ENCODE peak calls at places on chromosomes 16 and 17, in eight cellular contexts. One of them, this sample, is unnamed.

GRCh38 chr17:66580178-66580577 is 254.7 kb upstream of the CACNG5 start:
- DNase-seq in breast epithelium: no peak
- DNase-seq in AG09309: no peak
- DNase-seq in stomach: peak; percentile 38
- DNase-seq in fibroblast of pulmonary artery: peak; percentile 40
- DNase-seq in A549: peak; percentile 26
- DNase-seq in CD8-positive, alpha-beta T cell: no peak
- DNase-seq in AG04450: peak; percentile 57
- DNase-seq in this sample: peak; percentile 17

GRCh38 chr16:48054881-48055601 is 100.8 kb downstream of the ABCC12 start:
- DNase-seq in breast epithelium: peak; percentile 28
- DNase-seq in AG09309: peak; percentile 13
- DNase-seq in stomach: peak; percentile 47
- DNase-seq in fibroblast of pulmonary artery: peak; percentile 77
- DNase-seq in A549: peak; percentile 30
- DNase-seq in CD8-positive, alpha-beta T cell: no peak
- DNase-seq in AG04450: peak; percentile 36
- DNase-seq in this sample: peak; percentile 47

GRCh38 chr17:9670596-9670995 is 25.3 kb downstream of the USP43 start:
- DNase-seq in breast epithelium: no peak
- DNase-seq in AG09309: no peak
- DNase-seq in stomach: no peak
- DNase-seq in fibroblast of pulmonary artery: no peak
- DNase-seq in A549: no peak
- DNase-seq in CD8-positive, alpha-beta T cell: no peak
- DNase-seq in AG04450: no peak
- DNase-seq in this sample: no peak

GRCh38 chr17:82013341-82013740 is 9.3 kb downstream of the CENPX start:
- DNase-seq in breast epithelium: no peak
- DNase-seq in AG09309: no peak
- DNase-seq in stomach: no peak
- DNase-seq in fibroblast of pulmonary artery: no peak
- DNase-seq in A549: no peak
- DNase-seq in CD8-positive, alpha-beta T cell: no peak
- DNase-seq in AG04450: no peak
- DNase-seq in this sample: no peak

GRCh38 chr17:46977750-46978488 is 1.1 kb downstream of the RPRML start:
- DNase-seq in breast epithelium: no peak
- DNase-seq in AG09309: no peak
- DNase-seq in stomach: no peak
- DNase-seq in fibroblast of pulmonary artery: no peak
- DNase-seq in A549: no peak
- DNase-seq in CD8-positive, alpha-beta T cell: no peak
- DNase-seq in AG04450: no peak
- DNase-seq in this sample: no peak

GRCh38 chr16:85986931-85987749 is 88.2 kb downstream of the IRF8 start:
- DNase-seq in breast epithelium: no peak
- DNase-seq in AG09309: no peak
- DNase-seq in stomach: no peak
- DNase-seq in fibroblast of pulmonary artery: no peak
- DNase-seq in A549: no peak
- DNase-seq in CD8-positive, alpha-beta T cell: no peak
- DNase-seq in AG04450: no peak
- DNase-seq in this sample: no peak

GRCh38 chr17:65404761-65405160 is 156.7 kb downstream of the AXIN2 start:
- DNase-seq in breast epithelium: no peak
- DNase-seq in AG09309: no peak
- DNase-seq in stomach: no peak
- DNase-seq in fibroblast of pulmonary artery: no peak
- DNase-seq in A549: no peak
- DNase-seq in CD8-positive, alpha-beta T cell: no peak
- DNase-seq in AG04450: no peak
- DNase-seq in this sample: no peak

GRCh38 chr17:42647778-42648177 is 11.3 kb upstream of the TUBG2 start:
- DNase-seq in breast epithelium: no peak
- DNase-seq in AG09309: no peak
- DNase-seq in stomach: no peak
- DNase-seq in fibroblast of pulmonary artery: no peak
- DNase-seq in A549: no peak
- DNase-seq in CD8-positive, alpha-beta T cell: no peak
- DNase-seq in AG04450: no peak
- DNase-seq in this sample: no peak

GRCh38 chr17:35879748-35880654 is at the start of gene CCL5:
- DNase-seq in breast epithelium: no peak
- DNase-seq in AG09309: no peak
- DNase-seq in stomach: no peak
- DNase-seq in fibroblast of pulmonary artery: peak; percentile 59
- DNase-seq in A549: no peak
- DNase-seq in CD8-positive, alpha-beta T cell: peak; percentile 62
- DNase-seq in AG04450: no peak
- DNase-seq in this sample: no peak
- H3K4me3 ChIP-seq in breast epithelium: peak within 1 kb of the TSS; percentile 8
- H3K4me3 ChIP-seq in AG09309: no peak within 1 kb of the TSS
- H3K4me3 ChIP-seq in stomach: peak within 1 kb of the TSS; percentile 6
- H3K4me3 ChIP-seq in fibroblast of pulmonary artery: no peak within 1 kb of the TSS
- H3K4me3 ChIP-seq in A549: no peak within 1 kb of the TSS
- H3K4me3 ChIP-seq in CD8-positive, alpha-beta T cell: peak within 1 kb of the TSS; percentile 28
- H3K4me3 ChIP-seq in AG04450: no peak within 1 kb of the TSS
- H3K4me3 ChIP-seq in this sample: no peak within 1 kb of the TSS

GRCh38 chr17:78317817-78318400 is 42.0 kb downstream of the SOCS3 start:
- DNase-seq in breast epithelium: no peak
- DNase-seq in AG09309: no peak
- DNase-seq in stomach: no peak
- DNase-seq in fibroblast of pulmonary artery: no peak
- DNase-seq in A549: no peak
- DNase-seq in CD8-positive, alpha-beta T cell: no peak
- DNase-seq in AG04450: no peak
- DNase-seq in this sample: no peak
- H3K4me3 ChIP-seq in breast epithelium: no peak overlapping the region
- H3K4me3 ChIP-seq in AG09309: no peak overlapping the region
- H3K4me3 ChIP-seq in stomach: no peak overlapping the region
- H3K4me3 ChIP-seq in fibroblast of pulmonary artery: no peak overlapping the region
- H3K4me3 ChIP-seq in A549: no peak overlapping the region
- H3K4me3 ChIP-seq in CD8-positive, alpha-beta T cell: no peak overlapping the region
- H3K4me3 ChIP-seq in AG04450: no peak overlapping the region
- H3K4me3 ChIP-seq in this sample: no peak overlapping the region

GRCh38 chr16:46712911-46713310 is 23.5 kb downstream of the ORC6 start:
- DNase-seq in breast epithelium: no peak
- DNase-seq in AG09309: no peak
- DNase-seq in stomach: no peak
- DNase-seq in fibroblast of pulmonary artery: no peak
- DNase-seq in A549: no peak
- DNase-seq in CD8-positive, alpha-beta T cell: no peak
- DNase-seq in AG04450: no peak
- DNase-seq in this sample: no peak
- H3K4me3 ChIP-seq in breast epithelium: no peak overlapping the region
- H3K4me3 ChIP-seq in AG09309: no peak overlapping the region
- H3K4me3 ChIP-seq in stomach: no peak overlapping the region
- H3K4me3 ChIP-seq in fibroblast of pulmonary artery: no peak overlapping the region
- H3K4me3 ChIP-seq in A549: no peak overlapping the region
- H3K4me3 ChIP-seq in CD8-positive, alpha-beta T cell: no peak overlapping the region
- H3K4me3 ChIP-seq in AG04450: no peak overlapping the region
- H3K4me3 ChIP-seq in this sample: no peak overlapping the region

GRCh38 chr16:30376508-30376907 is 1.9 kb downstream of the MYL11 start:
- DNase-seq in breast epithelium: no peak
- DNase-seq in AG09309: no peak
- DNase-seq in stomach: no peak
- DNase-seq in fibroblast of pulmonary artery: no peak
- DNase-seq in A549: no peak
- DNase-seq in CD8-positive, alpha-beta T cell: no peak
- DNase-seq in AG04450: no peak
- DNase-seq in this sample: no peak

GRCh38 chr16:30378236-30379164 is 3.9 kb downstream of the SEPTIN1 start:
- DNase-seq in breast epithelium: peak; percentile 99
- DNase-seq in AG09309: peak; percentile 81
- DNase-seq in stomach: peak; percentile 99
- DNase-seq in fibroblast of pulmonary artery: peak; percentile 98
- DNase-seq in A549: peak; percentile 93
- DNase-seq in CD8-positive, alpha-beta T cell: peak; percentile 99
- DNase-seq in AG04450: peak; percentile 86
- DNase-seq in this sample: peak; percentile 99

GRCh38 chr16:30377812-30378235 is 3.2 kb downstream of the MYL11 start:
- DNase-seq in breast epithelium: peak; percentile 92
- DNase-seq in AG09309: no peak
- DNase-seq in stomach: peak; percentile 94
- DNase-seq in fibroblast of pulmonary artery: peak; percentile 93
- DNase-seq in A549: peak; percentile 93
- DNase-seq in CD8-positive, alpha-beta T cell: peak; percentile 94
- DNase-seq in AG04450: peak; percentile 68
- DNase-seq in this sample: peak; percentile 83

GRCh38 chr16:30375830-30376229 is 1.2 kb downstream of the MYL11 start:
- DNase-seq in breast epithelium: no peak
- DNase-seq in AG09309: no peak
- DNase-seq in stomach: no peak
- DNase-seq in fibroblast of pulmonary artery: no peak
- DNase-seq in A549: no peak
- DNase-seq in CD8-positive, alpha-beta T cell: no peak
- DNase-seq in AG04450: no peak
- DNase-seq in this sample: no peak

GRCh38 chr16:30377050-30377811 is 2.6 kb downstream of the MYL11 start:
- DNase-seq in breast epithelium: no peak
- DNase-seq in AG09309: no peak
- DNase-seq in stomach: no peak
- DNase-seq in fibroblast of pulmonary artery: no peak
- DNase-seq in A549: no peak
- DNase-seq in CD8-positive, alpha-beta T cell: no peak
- DNase-seq in AG04450: no peak
- DNase-seq in this sample: no peak
- H3K4me3 ChIP-seq in breast epithelium: peak overlapping the region; percentile 72
- H3K4me3 ChIP-seq in AG09309: peak overlapping the region; percentile 49
- H3K4me3 ChIP-seq in stomach: peak overlapping the region; percentile 63
- H3K4me3 ChIP-seq in fibroblast of pulmonary artery: peak overlapping the region; percentile 77
- H3K4me3 ChIP-seq in A549: peak overlapping the region; percentile 84
- H3K4me3 ChIP-seq in CD8-positive, alpha-beta T cell: peak overlapping the region; percentile 94
- H3K4me3 ChIP-seq in AG04450: peak overlapping the region; percentile 59
- H3K4me3 ChIP-seq in this sample: no peak overlapping the region

DNA sequence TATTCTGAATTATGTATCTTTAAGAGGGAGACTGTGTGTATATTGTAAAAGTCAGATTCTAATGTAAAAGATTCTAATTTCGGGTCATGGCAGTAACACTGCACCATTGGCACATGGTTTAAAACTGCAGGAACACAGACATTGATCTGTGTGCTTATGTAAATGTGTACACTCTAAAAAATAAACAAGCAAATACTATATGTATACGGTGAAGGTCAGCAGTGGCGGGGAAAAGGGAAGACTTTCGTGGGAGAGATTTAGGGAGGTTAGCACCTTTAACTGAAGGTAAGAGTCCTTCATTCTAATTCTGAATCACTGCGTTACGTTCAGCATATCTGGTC is 157.8 kb upstream of the FAM20A start:
- DNase-seq in breast epithelium: no peak
- DNase-seq in AG09309: no peak
- DNase-seq in stomach: no peak
- DNase-seq in fibroblast of pulmonary artery: no peak
- DNase-seq in A549: no peak
- DNase-seq in CD8-positive, alpha-beta T cell: no peak
- DNase-seq in AG04450: no peak
- DNase-seq in this sample: no peak
- H3K4me3 ChIP-seq in breast epithelium: no peak overlapping the region
- H3K4me3 ChIP-seq in AG09309: no peak overlapping the region
- H3K4me3 ChIP-seq in stomach: no peak overlapping the region
- H3K4me3 ChIP-seq in fibroblast of pulmonary artery: no peak overlapping the region
- H3K4me3 ChIP-seq in A549: peak overlapping the region; percentile 45
- H3K4me3 ChIP-seq in CD8-positive, alpha-beta T cell: no peak overlapping the region
- H3K4me3 ChIP-seq in AG04450: no peak overlapping the region
- H3K4me3 ChIP-seq in this sample: no peak overlapping the region

DNA sequence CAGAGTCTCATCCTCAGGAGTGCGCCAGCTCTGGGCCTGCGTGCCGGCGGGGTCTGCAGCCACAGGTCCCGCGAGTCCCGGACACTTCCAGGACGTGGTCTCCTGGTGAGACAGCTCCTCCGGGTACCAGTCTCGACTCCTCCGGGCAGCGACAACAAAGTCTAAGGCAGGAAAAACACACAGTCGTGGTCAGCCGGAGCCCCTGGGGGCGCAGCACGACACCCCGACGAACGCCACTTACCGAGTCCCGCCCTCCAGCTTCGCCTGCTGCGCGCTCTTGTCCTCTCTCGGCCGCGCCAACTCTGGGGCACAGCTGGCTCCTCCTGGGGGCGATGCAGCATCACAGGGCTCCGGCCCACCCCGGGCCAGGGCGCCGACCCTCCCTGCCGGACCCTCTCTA is 13.4 kb downstream of the MIS12 start:
- DNase-seq in breast epithelium: no peak
- DNase-seq in AG09309: no peak
- DNase-seq in stomach: no peak
- DNase-seq in fibroblast of pulmonary artery: no peak
- DNase-seq in A549: no peak
- DNase-seq in CD8-positive, alpha-beta T cell: no peak
- DNase-seq in AG04450: no peak
- DNase-seq in this sample: no peak
- H3K4me3 ChIP-seq in breast epithelium: peak overlapping the region; percentile 70
- H3K4me3 ChIP-seq in AG09309: peak overlapping the region; percentile 69
- H3K4me3 ChIP-seq in stomach: peak overlapping the region; percentile 60
- H3K4me3 ChIP-seq in fibroblast of pulmonary artery: peak overlapping the region; percentile 64
- H3K4me3 ChIP-seq in A549: peak overlapping the region; percentile 80
- H3K4me3 ChIP-seq in CD8-positive, alpha-beta T cell: peak overlapping the region; percentile 67
- H3K4me3 ChIP-seq in AG04450: peak overlapping the region; percentile 83
- H3K4me3 ChIP-seq in this sample: no peak overlapping the region

DNA sequence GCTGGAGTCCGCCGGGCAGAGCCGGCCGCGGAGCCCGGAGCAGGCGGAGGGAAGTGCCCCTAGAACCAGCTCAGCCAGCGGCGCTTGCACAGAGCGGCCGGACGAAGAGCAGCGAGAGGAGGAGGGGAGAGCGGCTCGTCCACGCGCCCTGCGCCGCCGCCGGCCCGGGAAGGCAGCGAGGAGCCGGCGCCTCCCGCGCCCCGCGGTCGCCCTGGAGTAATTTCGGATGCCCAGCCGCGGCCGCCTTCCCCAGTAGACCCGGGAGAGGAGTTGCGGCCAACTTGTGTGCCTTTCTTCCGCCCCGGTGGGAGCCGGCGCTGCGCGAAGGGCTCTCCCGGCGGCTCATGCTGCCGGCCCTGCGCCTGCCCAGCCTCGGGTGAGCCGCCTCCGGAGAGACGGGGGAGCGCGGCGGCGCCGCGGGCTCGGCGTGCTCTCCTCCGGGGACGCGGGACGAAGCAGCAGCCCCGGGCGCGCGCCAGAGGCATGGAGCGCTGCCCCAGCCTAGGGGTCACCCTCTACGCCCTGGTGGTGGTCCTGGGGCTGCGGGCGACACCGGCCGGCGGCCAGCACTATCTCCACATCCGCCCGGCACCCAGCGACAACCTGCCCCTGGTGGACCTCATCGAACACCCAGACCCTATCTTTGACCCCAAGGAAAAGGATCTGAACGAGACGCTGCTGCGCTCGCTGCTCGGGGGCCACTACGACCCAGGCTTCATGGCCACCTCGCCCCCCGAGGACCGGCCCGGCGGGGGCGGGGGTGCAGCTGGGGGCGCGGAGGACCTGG is 435 bp downstream of the NOG start:
- DNase-seq in breast epithelium: peak; percentile 35
- DNase-seq in AG09309: peak; percentile 11
- DNase-seq in stomach: peak; percentile 56
- DNase-seq in fibroblast of pulmonary artery: peak; percentile 50
- DNase-seq in A549: peak; percentile 71
- DNase-seq in CD8-positive, alpha-beta T cell: peak; percentile 36
- DNase-seq in AG04450: no peak
- DNase-seq in this sample: peak; percentile 38
- H3K4me3 ChIP-seq in breast epithelium: peak overlapping the region; percentile 62
- H3K4me3 ChIP-seq in AG09309: peak overlapping the region; percentile 48
- H3K4me3 ChIP-seq in stomach: peak overlapping the region; percentile 58
- H3K4me3 ChIP-seq in fibroblast of pulmonary artery: peak overlapping the region; percentile 39
- H3K4me3 ChIP-seq in A549: peak overlapping the region; percentile 51
- H3K4me3 ChIP-seq in CD8-positive, alpha-beta T cell: peak overlapping the region; percentile 83
- H3K4me3 ChIP-seq in AG04450: peak overlapping the region; percentile 67
- H3K4me3 ChIP-seq in this sample: peak overlapping the region; percentile 18

GRCh38 chr17:80416260-80416939 is 1.4 kb downstream of the ENDOV start:
- DNase-seq in breast epithelium: no peak
- DNase-seq in AG09309: no peak
- DNase-seq in stomach: no peak
- DNase-seq in fibroblast of pulmonary artery: no peak
- DNase-seq in A549: no peak
- DNase-seq in CD8-positive, alpha-beta T cell: no peak
- DNase-seq in AG04450: no peak
- DNase-seq in this sample: no peak
- H3K4me3 ChIP-seq in breast epithelium: peak overlapping the region; percentile 75
- H3K4me3 ChIP-seq in AG09309: peak overlapping the region; percentile 100
- H3K4me3 ChIP-seq in stomach: peak overlapping the region; percentile 91
- H3K4me3 ChIP-seq in fibroblast of pulmonary artery: peak overlapping the region; percentile 98
- H3K4me3 ChIP-seq in A549: peak overlapping the region; percentile 74
- H3K4me3 ChIP-seq in CD8-positive, alpha-beta T cell: no peak overlapping the region
- H3K4me3 ChIP-seq in AG04450: peak overlapping the region; percentile 99
- H3K4me3 ChIP-seq in this sample: no peak overlapping the region